ENCODE peak calls at places on chromosomes 2 and 18, in four cellular contexts. One of them, this sample, is unnamed.

GRCh38 chr18:7878265-7879173 is 311.4 kb downstream of the PTPRM start:
- DNase-seq in progenitor cell of endocrine pancreas: no peak
- DNase-seq in SK-N-SH: no peak
- DNase-seq in fibroblast of mammary gland: no peak
- DNase-seq in this sample: no peak

GRCh38 chr2:239589270-239589825 is 188.5 kb upstream of the HDAC4 start:
- DNase-seq in progenitor cell of endocrine pancreas: no peak
- DNase-seq in fibroblast of mammary gland: no peak
- DNase-seq in SK-N-SH: no peak
- DNase-seq in this sample: no peak

GRCh38 chr2:25688236-25688635 is 14.9 kb upstream of the DTNB start:
- DNase-seq in SK-N-SH: no peak
- DNase-seq in fibroblast of mammary gland: no peak
- DNase-seq in progenitor cell of endocrine pancreas: no peak
- DNase-seq in this sample: no peak

GRCh38 chr2:201363857-201364560 is 6.9 kb upstream of the FLACC1 start:
- DNase-seq in SK-N-SH: peak
- DNase-seq in fibroblast of mammary gland: peak
- DNase-seq in progenitor cell of endocrine pancreas: no peak
- DNase-seq in this sample: no peak

GRCh38 chr18:28735731-28736130 is 558.8 kb upstream of the CDH2 start:
- DNase-seq in progenitor cell of endocrine pancreas: no peak
- DNase-seq in fibroblast of mammary gland: peak
- DNase-seq in SK-N-SH: peak
- DNase-seq in this sample: no peak

GRCh38 chr2:61952291-61952690 is 46.8 kb downstream of the COMMD1 start:
- DNase-seq in progenitor cell of endocrine pancreas: no peak
- DNase-seq in fibroblast of mammary gland: peak
- DNase-seq in SK-N-SH: no peak
- DNase-seq in this sample: no peak

GRCh38 chr2:195659114-195659513 is 2.1 kb downstream of the SLC39A10 start:
- DNase-seq in progenitor cell of endocrine pancreas: no peak
- DNase-seq in SK-N-SH: no peak
- DNase-seq in fibroblast of mammary gland: peak
- DNase-seq in this sample: no peak

GRCh38 chr2:8481463-8482009 is 200.3 kb upstream of the ID2 start:
- DNase-seq in SK-N-SH: no peak
- DNase-seq in fibroblast of mammary gland: no peak
- DNase-seq in progenitor cell of endocrine pancreas: no peak
- DNase-seq in this sample: no peak

GRCh38 chr2:31137211-31138036 is 816 bp downstream of the GALNT14 start:
- DNase-seq in SK-N-SH: peak
- DNase-seq in fibroblast of mammary gland: peak
- DNase-seq in progenitor cell of endocrine pancreas: peak
- DNase-seq in this sample: no peak

DNA sequence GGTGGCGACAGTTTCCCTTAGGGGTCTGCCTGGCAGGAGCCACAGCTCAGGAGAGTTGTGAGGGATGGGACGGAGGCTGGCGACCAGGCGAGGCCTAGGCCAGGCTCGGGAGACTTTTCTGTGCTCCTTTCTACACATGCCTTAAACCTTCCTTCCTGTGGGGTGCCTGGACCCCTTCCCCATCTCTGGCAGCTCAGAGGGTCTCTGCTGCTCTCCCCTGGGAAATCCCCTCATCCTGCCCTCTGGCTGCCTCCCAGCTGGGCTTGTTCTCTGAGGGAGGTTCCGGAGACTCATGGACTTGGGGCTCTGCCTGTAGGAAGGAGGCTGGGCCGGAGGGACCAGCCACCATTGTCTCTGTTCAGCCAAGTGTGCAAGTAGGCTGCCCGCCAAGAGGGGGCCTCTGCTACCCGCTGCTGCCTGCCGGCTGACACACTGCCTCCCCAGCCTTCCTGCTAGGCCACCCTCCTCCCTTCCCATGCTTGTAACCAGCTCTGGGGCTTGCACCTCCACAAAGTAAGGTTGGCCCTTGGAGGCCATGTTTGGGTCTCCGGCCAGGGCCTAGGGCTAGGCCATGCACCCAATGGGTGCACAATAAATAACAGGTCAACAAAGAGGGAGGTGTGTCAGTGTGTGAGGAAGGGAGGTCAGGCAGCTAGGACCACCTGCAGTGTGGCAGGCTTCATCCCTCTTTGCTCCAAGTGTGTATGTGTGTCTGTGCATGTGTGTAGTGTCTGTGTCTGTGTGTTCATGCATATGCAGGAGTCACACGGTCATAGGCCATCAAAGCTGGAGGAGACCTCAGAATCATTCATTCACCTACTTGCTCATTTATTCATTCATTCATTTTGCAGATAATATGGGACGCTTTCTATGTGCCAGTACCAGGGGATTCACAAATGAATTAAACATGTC is 28.8 kb downstream of the PSD4 start:
- DNase-seq in progenitor cell of endocrine pancreas: no peak
- DNase-seq in SK-N-SH: no peak
- DNase-seq in fibroblast of mammary gland: no peak
- DNase-seq in this sample: no peak
- TF ChIP-seq CTCF in progenitor cell of endocrine pancreas: no peak
- TF ChIP-seq CTCF in SK-N-SH: no peak
- TF ChIP-seq CTCF in fibroblast of mammary gland: no peak
- TF ChIP-seq CTCF in this sample: no peak

GRCh38 chr2:143169105-143169504 is 39.9 kb downstream of the ARHGAP15 start:
- DNase-seq in fibroblast of mammary gland: no peak
- DNase-seq in progenitor cell of endocrine pancreas: no peak
- DNase-seq in SK-N-SH: no peak
- DNase-seq in this sample: no peak
- TF ChIP-seq CTCF in fibroblast of mammary gland: no peak
- TF ChIP-seq CTCF in progenitor cell of endocrine pancreas: no peak
- TF ChIP-seq CTCF in SK-N-SH: no peak
- TF ChIP-seq CTCF in this sample: no peak

DNA sequence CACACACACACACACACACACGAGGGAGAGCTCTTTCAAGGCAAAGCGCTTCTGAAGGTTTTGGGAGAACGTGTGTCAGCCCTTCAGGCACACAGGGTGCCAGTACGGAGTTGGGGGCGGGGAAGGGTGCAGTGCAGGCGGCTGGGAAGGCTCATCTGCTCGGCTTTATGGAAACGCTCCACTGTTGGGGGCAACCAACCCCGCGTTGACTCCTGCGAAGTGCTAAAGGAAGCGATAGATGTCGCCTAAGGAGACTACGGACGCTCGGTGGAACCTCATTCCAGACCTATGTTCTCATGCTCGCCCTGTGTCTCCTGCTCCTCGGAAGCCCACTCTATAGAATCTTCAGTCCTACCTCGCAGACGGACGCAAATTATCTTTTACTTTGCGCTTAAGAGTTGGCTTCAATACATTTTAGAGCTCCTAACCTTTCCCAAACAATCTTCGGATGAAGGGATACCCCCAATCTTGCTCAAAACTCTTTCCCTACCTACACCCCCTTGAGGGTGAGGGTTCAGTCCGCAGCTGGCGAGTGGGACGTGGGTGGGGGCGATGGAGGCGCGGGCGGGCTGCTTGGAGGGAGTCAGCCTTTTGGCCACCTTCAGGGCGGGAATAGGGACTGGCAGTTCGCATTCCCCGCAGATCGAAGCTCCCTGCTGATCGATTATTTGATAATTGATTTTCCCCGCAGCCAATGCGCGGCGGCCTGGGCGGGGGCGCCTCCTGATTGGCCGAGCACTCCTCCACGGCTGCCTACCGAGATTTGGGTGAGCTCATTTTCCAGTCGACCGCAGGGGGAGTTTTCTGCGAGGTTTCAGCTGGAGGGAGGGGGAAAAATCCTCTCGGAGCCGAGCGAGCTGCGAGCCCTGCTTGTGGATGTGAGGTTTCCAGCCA is 1.9 kb upstream of the MEIS1 start:
- DNase-seq in progenitor cell of endocrine pancreas: peak
- DNase-seq in SK-N-SH: peak
- DNase-seq in fibroblast of mammary gland: peak
- DNase-seq in this sample: peak
- TF ChIP-seq CTCF in progenitor cell of endocrine pancreas: no peak
- TF ChIP-seq CTCF in SK-N-SH: no peak
- TF ChIP-seq CTCF in fibroblast of mammary gland: no peak
- TF ChIP-seq CTCF in this sample: peak

DNA sequence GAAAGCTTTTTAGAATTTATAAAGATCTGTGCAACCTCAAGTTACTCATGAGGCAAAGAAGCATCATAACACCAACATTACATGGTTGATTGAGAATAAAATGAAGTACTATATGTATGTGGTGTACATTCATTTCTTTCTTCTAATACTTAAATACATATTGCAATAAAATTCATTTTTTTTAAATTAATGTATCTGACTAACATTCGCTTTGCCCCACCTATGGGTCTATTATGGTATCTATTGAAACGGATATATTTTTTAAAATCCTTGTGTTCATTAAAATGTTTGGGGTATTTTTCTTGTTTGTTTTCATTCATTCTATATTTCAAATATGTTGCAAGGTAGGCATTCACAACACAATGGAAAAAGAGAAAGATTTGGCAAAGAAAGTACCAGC is 237.5 kb downstream of the DSEL start:
- DNase-seq in progenitor cell of endocrine pancreas: no peak
- DNase-seq in SK-N-SH: no peak
- DNase-seq in fibroblast of mammary gland: no peak
- DNase-seq in this sample: no peak
- TF ChIP-seq CTCF in progenitor cell of endocrine pancreas: no peak
- TF ChIP-seq CTCF in SK-N-SH: peak
- TF ChIP-seq CTCF in fibroblast of mammary gland: peak
- TF ChIP-seq CTCF in this sample: no peak